ENCODE peak calls at places on chromosomes 5 and 9, in eight cellular contexts. S is cardiac muscle cell, E is brain microvascular endothelial cell, A is HCT116, R is hepatocyte, J is HFF-Myc, Y is GM12878, W is MCF 10A. B is an unnamed sample.

GRCh38 chr9:36207016-36207415 is 16.3 kb downstream of the CLTA start:
- DNase-seq in S (peak; percentile 15), E (peak; percentile 46), A (no peak), R (no peak), J (no peak), Y (no peak), W (no peak), B (no peak)

GRCh38 chr9:108779506-108779905 is 76.3 kb downstream of the ACTL7B start:
- DNase-seq in S (no peak), E (no peak), A (no peak), R (no peak), J (no peak), Y (no peak), W (no peak), B (no peak)

GRCh38 chr5:119411291-119411934 is 40.9 kb upstream of the HSD17B4 start:
- DNase-seq in S (peak; percentile 53), E (peak; percentile 52), A (no peak), R (no peak), J (no peak), Y (no peak), W (peak; percentile 71), B (no peak)

GRCh38 chr5:87069974-87070608 is 197.6 kb upstream of the RASA1 start:
- DNase-seq in S (peak; percentile 81), E (peak; percentile 64), A (peak; percentile 21), R (peak; percentile 46), J (peak; percentile 50), Y (peak; percentile 59), W (peak; percentile 65), B (peak; percentile 45)

GRCh38 chr9:129221233-129221632 is 43.2 kb upstream of the IER5L start:
- DNase-seq in S (no peak), E (no peak), A (no peak), R (no peak), J (no peak), Y (no peak), W (no peak), B (no peak)

GRCh38 chr9:64773491-64773931 is 511.5 kb downstream of the FOXD4L5 start:
- DNase-seq in S (peak; percentile 5), E (no peak), A (no peak), R (peak; percentile 3), J (no peak), Y (no peak), W (no peak), B (no peak)

GRCh38 chr5:150073086-150073625 is 13.2 kb downstream of the CSF1R start:
- DNase-seq in S (no peak), E (no peak), A (no peak), R (no peak), J (no peak), Y (no peak), W (no peak), B (no peak)

GRCh38 chr9:125235805-125236534 is 5.2 kb downstream of the HSPA5 start:
- DNase-seq in S (no peak), E (no peak), A (no peak), R (no peak), J (no peak), Y (no peak), W (no peak), B (no peak)

GRCh38 chr5:157464518-157465171 is 4.6 kb downstream of the NIPAL4 start:
- DNase-seq in S (peak; percentile 88), E (peak; percentile 85), A (peak; percentile 76), R (peak; percentile 75), J (peak; percentile 75), Y (peak; percentile 28), W (peak; percentile 99), B (peak; percentile 56)

GRCh38 chr9:74078647-74079046 is 418.5 kb upstream of the RORB start:
- DNase-seq in S (peak; percentile 17), E (no peak), A (no peak), R (no peak), J (no peak), Y (no peak), W (peak; percentile 35), B (no peak)

GRCh38 chr9:116842658-116843057 is 155.6 kb downstream of the TRIM32 start:
- DNase-seq in S (no peak), E (no peak), A (no peak), R (no peak), J (no peak), Y (no peak), W (peak; percentile 40), B (no peak)

GRCh38 chr5:132013711-132014110 is 2.3 kb upstream of the ACSL6 start:
- DNase-seq in S (no peak), E (no peak), A (no peak), R (no peak), J (no peak), Y (no peak), W (no peak), B (no peak)

GRCh38 chr5:87872986-87873385 is 395.7 kb downstream of the TMEM161B start:
- DNase-seq in S (no peak), E (no peak), A (no peak), R (no peak), J (no peak), Y (no peak), W (no peak), B (no peak)

GRCh38 chr9:122389799-122390481 is 19.1 kb downstream of the PTGS1 start:
- DNase-seq in S (no peak), E (no peak), A (no peak), R (no peak), J (no peak), Y (no peak), W (peak; percentile 59), B (no peak)

GRCh38 chr5:52915176-52915875 is 73.8 kb upstream of the ITGA2 start:
- DNase-seq in S (peak; percentile 86), E (peak; percentile 76), A (peak; percentile 70), R (peak; percentile 70), J (peak; percentile 60), Y (peak; percentile 27), W (peak; percentile 82), B (peak; percentile 51)

GRCh38 chr5:170623576-170624181 is 119.9 kb downstream of the KCNIP1 start:
- DNase-seq in S (peak; percentile 83), E (no peak), A (peak; percentile 48), R (peak; percentile 81), J (no peak), Y (no peak), W (peak; percentile 78), B (peak; percentile 5)

DNA sequence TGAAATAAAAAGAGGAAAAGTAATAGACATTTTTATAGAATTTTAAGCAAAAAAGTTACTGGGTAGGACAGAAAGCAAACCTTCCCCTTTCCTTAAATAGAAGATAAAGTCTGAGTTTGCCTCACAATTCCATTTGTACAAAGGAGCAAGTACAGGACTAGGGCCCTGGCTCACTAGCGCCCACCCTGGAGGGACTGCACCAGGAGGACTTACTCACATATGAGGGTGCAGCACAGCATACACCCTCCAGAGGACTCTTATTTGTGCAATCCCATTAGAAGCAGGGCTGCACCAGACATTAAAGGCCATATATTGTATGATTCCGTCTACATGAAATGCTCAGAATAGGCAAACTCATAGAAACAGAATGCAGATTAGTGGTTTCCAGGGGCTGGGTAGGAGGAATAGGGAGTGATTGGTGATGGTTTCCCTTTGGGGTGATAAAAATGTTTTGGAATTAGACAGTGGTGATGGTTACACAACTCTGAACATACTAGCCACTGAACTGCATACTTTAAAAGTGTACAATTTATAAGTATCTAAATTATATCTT is 4.5 kb downstream of the REEP5 start:
- DNase-seq in S (peak; percentile 23), E (no peak), A (no peak), R (no peak), J (no peak), Y (no peak), W (no peak), B (no peak)
- TF ChIP-seq CTCF in S (peak; percentile 29), E (peak; percentile 55), A (peak; percentile 17), R (peak; percentile 9), J (peak; percentile 44), Y (peak; percentile 51), W (no peak), B (no peak)

GRCh38 chr9:111896942-111897830 is 572 bp downstream of the UGCG start:
- DNase-seq in S (peak; percentile 51), E (no peak), A (no peak), R (peak; percentile 83), J (no peak), Y (no peak), W (peak; percentile 52), B (no peak)
- TF ChIP-seq CTCF in S (peak; percentile 22), E (peak; percentile 17), A (no peak), R (peak; percentile 35), J (no peak), Y (no peak), W (peak; percentile 17), B (peak; percentile 21)

GRCh38 chr9:134154262-134154701 is 10.1 kb downstream of the RNU6ATAC start:
- DNase-seq in S (no peak), E (no peak), A (no peak), R (no peak), J (no peak), Y (no peak), W (no peak), B (no peak)

GRCh38 chr9:134152488-134152887 is 11.9 kb downstream of the RNU6ATAC start:
- DNase-seq in S (no peak), E (no peak), A (no peak), R (no peak), J (no peak), Y (no peak), W (no peak), B (no peak)

GRCh38 chr9:134155812-134156360 is 8.5 kb downstream of the RNU6ATAC start:
- DNase-seq in S (no peak), E (no peak), A (no peak), R (no peak), J (no peak), Y (no peak), W (no peak), B (no peak)

GRCh38 chr9:134152022-134152448 is 12.3 kb downstream of the RNU6ATAC start:
- DNase-seq in S (no peak), E (no peak), A (no peak), R (no peak), J (no peak), Y (no peak), W (no peak), B (no peak)

DNA sequence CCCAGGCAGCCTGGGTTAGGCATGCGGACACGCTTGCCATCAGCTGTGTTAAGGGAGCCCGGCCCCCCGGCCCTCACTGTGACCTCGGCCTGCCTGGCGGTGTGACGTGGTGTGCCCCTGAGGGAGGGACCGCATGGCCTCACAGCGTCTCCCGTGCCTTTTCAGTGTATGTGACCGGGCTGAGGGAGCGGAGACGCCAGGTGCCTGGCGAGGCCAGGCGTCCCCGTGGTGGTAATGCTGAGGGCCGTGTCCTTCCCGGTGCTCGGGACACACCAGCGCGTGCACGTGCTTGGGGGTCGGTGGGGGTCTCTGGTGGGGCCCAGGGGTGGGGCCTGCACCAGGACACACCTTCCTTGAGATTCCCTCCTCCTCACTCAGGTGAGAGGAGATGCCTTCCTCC is 10.9 kb downstream of the RNU6ATAC start:
- DNase-seq in S (no peak), E (no peak), A (no peak), R (no peak), J (no peak), Y (no peak), W (no peak), B (no peak)
- TF ChIP-seq CTCF in S (no peak), E (no peak), A (no peak), R (no peak), J (no peak), Y (no peak), W (no peak), B (no peak)

DNA sequence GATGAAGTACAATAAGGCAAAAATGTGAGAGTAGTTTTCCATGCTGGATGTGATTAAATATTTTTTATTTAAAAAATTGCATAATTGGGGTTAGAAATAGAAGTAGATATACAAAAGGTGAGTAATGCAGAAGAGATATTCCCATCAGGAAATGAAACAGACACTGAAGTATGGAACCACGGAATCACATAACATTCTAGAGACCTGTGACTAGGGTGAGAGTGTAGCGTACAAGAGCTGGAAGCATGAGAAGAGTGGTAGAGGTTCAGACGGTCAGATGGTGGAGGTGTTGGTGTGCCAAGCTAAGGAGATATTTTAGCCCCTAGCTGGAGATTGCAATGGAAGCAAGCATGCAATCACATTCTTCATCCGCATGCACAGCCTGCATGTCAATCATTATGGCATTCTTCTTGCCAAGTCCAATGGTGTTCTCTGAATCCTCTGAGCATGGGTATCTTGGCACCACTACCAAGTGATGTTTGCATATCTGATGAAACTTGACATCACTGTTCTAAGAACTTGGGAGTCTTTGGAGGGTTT is 587.8 kb downstream of the PSAT1 start:
- DNase-seq in S (no peak), E (no peak), A (no peak), R (no peak), J (no peak), Y (no peak), W (no peak), B (no peak)
- TF ChIP-seq CTCF in S (no peak), E (no peak), A (no peak), R (no peak), J (no peak), Y (no peak), W (no peak), B (no peak)